ENCODE peak calls at places on chromosomes 13 and 19, in four cellular contexts. A, K, V and C are unnamed samples.

GRCh38 chr19:52492201-52492960 is 35.1 kb upstream of the ZNF808 start:
- DNase-seq in A (peak; percentile 82), K (no peak), V (no peak), C (peak; percentile 45)

GRCh38 chr13:99655351-99656091 is 154.2 kb downstream of the TM9SF2 start:
- DNase-seq in A (no peak), K (no peak), V (no peak), C (no peak)

GRCh38 chr13:59274958-59275727 is 888.6 kb downstream of the DIAPH3 start:
- DNase-seq in A (no peak), K (no peak), V (no peak), C (no peak)

GRCh38 chr13:97226788-97227627 is 4.9 kb downstream of the MBNL2 start:
- DNase-seq in A (no peak), K (peak; percentile 16), V (no peak), C (no peak)

GRCh38 chr19:48963371-48964204 is 1.5 kb upstream of the FTL start:
- DNase-seq in A (peak; percentile 55), K (no peak), V (no peak), C (peak; percentile 83)

GRCh38 chr13:110650436-110650835 is 35.1 kb downstream of the NAXD start:
- DNase-seq in A (no peak), K (no peak), V (no peak), C (no peak)

GRCh38 chr13:48533986-48534600 is 1.2 kb upstream of the RCBTB2 start:
- DNase-seq in A (no peak), K (no peak), V (no peak), C (no peak)

GRCh38 chr13:79711631-79712030 is 230.7 kb downstream of the NDFIP2 start:
- DNase-seq in A (no peak), K (no peak), V (no peak), C (no peak)

GRCh38 chr19:33496496-33496895 is 25.1 kb downstream of the PEPD start:
- DNase-seq in A (no peak), K (no peak), V (no peak), C (peak; percentile 22)

GRCh38 chr19:14375055-14375581 is 6.1 kb upstream of the ADGRE5 start:
- DNase-seq in A (no peak), K (peak; percentile 86), V (no peak), C (peak; percentile 81)

GRCh38 chr19:52307275-52307674 is 10.3 kb downstream of the ZNF480 start:
- DNase-seq in A (no peak), K (no peak), V (no peak), C (no peak)

GRCh38 chr13:63048648-63049047 is 1633.0 kb upstream of the PCDH20 start:
- DNase-seq in A (no peak), K (no peak), V (no peak), C (no peak)

GRCh38 chr13:70723732-70724131 is 615.5 kb upstream of the KLHL1 start:
- DNase-seq in A (peak; percentile 8), K (no peak), V (no peak), C (no peak)

GRCh38 chr19:34808566-34808965 is 35.6 kb upstream of the ZNF599 start:
- DNase-seq in A (no peak), K (no peak), V (peak; percentile 20), C (no peak)

GRCh38 chr19:33261511-33262192 is 36.0 kb upstream of the SLC7A10 start:
- DNase-seq in A (no peak), K (no peak), V (no peak), C (no peak)

GRCh38 chr19:45508931-45509691 is 1.8 kb downstream of the VASP start:
- DNase-seq in A (peak; percentile 76), K (no peak), V (no peak), C (peak; percentile 84)

GRCh38 chr19:47891923-47892666 is 6.0 kb upstream of the SULT2A1 start:
- DNase-seq in A (peak; percentile 81), K (no peak), V (no peak), C (no peak)

GRCh38 chr19:42285546-42285945 is 16.4 kb upstream of the PRR19 start:
- DNase-seq in A (no peak), K (no peak), V (no peak), C (no peak)

GRCh38 chr19:56253737-56254136 is 18.8 kb upstream of the EDDM13 start:
- DNase-seq in A (peak; percentile 26), K (no peak), V (peak; percentile 20), C (no peak)

GRCh38 chr13:29743229-29743786 is 107.1 kb downstream of the UBL3 start:
- DNase-seq in A (no peak), K (no peak), V (peak; percentile 43), C (no peak)

GRCh38 chr19:14048439-14049153 is 13.3 kb downstream of the PALM3 start:
- DNase-seq in A (peak; percentile 45), K (peak; percentile 53), V (no peak), C (peak; percentile 72)

GRCh38 chr13:103187621-103188020 is 121.4 kb upstream of the SLC10A2 start:
- DNase-seq in A (peak; percentile 88), K (no peak), V (no peak), C (no peak)

GRCh38 chr19:54164369-54165068 is 5.0 kb upstream of the LENG1 start:
- DNase-seq in A (peak; percentile 70), K (no peak), V (no peak), C (peak; percentile 76)

GRCh38 chr13:26695891-26696311 is 64.7 kb downstream of the GPR12 start:
- DNase-seq in A (no peak), K (no peak), V (no peak), C (no peak)

GRCh38 chr13:29619995-29620394 is 24.5 kb upstream of the SLC7A1 start:
- DNase-seq in A (no peak), K (no peak), V (no peak), C (no peak)

GRCh38 chr13:94239135-94239534 is 240.3 kb downstream of the DCT start:
- DNase-seq in A (no peak), K (no peak), V (peak; percentile 11), C (no peak)

GRCh38 chr19:41265376-41266153 is 1.4 kb downstream of the HNRNPUL1 start:
- DNase-seq in A (peak; percentile 43), K (no peak), V (no peak), C (no peak)

GRCh38 chr13:30735025-30735967 is at the start of gene ALOX5AP:
- DNase-seq in A (no peak), K (peak; percentile 22), V (no peak), C (no peak)

GRCh38 chr13:21033866-21034601 is 27.4 kb downstream of the LATS2 start:
- DNase-seq in A (no peak), K (no peak), V (no peak), C (no peak)

GRCh38 chr13:26476111-26476743 is 81.3 kb upstream of the WASF3 start:
- DNase-seq in A (no peak), K (no peak), V (no peak), C (no peak)

GRCh38 chr13:52845766-52846566 is 2.5 kb downstream of the PCDH8 start:
- DNase-seq in A (peak; percentile 36), K (no peak), V (no peak), C (peak; percentile 47)
- TF ChIP-seq CTCF in A (peak; percentile 31), K (no peak), V (peak; percentile 22), C (no peak)

GRCh38 chr13:51175639-51176038 is 46.6 kb upstream of the FAM124A start:
- DNase-seq in A (no peak), K (no peak), V (no peak), C (no peak)
- H3K27ac ChIP-seq in A (no peak overlapping the region), K (no peak overlapping the region), V (no peak overlapping the region), C (no peak overlapping the region)

GRCh38 chr13:32961724-32962123 is 54.5 kb upstream of the KL start:
- DNase-seq in A (no peak), K (no peak), V (no peak), C (no peak)
- TF ChIP-seq CTCF in A (no peak), K (no peak), V (no peak), C (no peak)

DNA sequence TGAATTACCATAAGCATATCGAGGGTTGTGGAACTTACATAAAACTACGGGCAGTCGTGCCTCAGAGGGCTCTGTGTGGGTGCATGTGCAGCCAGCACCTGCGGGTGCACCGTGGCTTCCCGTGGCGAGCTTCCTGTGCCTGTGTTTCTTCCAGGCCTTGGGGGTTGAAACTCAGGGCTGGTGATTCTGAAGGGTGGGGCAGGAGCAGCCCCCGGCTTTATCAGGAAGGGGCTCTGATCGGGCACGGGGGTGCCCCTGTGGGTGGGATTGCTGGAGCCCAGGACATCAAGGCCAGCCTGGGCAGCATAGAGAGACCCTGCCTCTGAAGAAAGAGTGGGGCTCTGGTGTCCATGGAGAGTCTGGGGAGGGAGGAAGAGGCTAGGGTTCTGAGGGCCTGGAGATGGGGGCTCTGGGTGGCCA is 11.1 kb downstream of the ATP4B start:
- DNase-seq in A (no peak), K (no peak), V (no peak), C (peak; percentile 38)
- H3K27ac ChIP-seq in A (no peak overlapping the region), K (no peak overlapping the region), V (no peak overlapping the region), C (no peak overlapping the region)

DNA sequence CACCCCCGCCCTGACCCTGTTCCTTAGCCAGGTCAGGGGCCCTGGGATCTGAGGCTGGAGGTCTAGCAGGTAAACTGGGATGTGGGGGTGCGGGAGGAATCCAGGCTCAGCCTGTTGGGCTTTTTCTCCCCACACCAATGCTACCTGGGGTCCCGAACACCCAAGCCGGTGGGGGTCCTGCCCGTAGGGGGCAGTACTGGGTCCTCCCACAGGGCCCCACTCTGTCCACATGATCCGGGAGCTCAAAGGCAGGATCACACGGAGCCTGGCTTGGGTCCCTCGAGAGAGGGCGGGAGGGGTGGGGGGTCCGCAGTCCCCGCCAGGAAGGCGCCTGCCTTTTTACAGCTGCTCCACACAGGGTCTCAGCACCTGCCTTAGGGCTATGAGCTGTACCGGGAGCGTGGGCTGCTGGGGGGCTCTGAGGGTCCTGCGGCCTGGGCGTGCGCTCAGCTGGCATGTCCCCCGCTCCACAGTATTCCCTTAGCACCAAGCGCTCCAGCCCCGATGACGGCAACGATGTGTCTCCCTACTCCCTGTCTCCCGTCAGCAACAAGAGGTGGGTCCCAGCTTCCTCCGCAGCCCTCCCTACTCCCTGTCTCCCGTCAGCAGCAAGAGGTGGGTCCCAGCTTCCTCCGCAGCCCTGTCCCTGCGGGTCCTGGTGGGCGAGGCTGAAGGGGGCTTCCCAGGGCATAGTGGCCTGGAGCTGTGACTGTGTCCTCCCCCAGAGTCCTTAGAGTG is 12.3 kb upstream of the TEKTIP1 start:
- DNase-seq in A (no peak), K (no peak), V (no peak), C (no peak)
- TF ChIP-seq CTCF in A (peak; percentile 7), K (no peak), V (peak; percentile 32), C (peak; percentile 9)

GRCh38 chr19:16591803-16592556 is 19.8 kb upstream of the SLC35E1 start:
- DNase-seq in A (no peak), K (no peak), V (no peak), C (no peak)

GRCh38 chr19:16588089-16588823 is 16.0 kb upstream of the SLC35E1 start:
- DNase-seq in A (peak; percentile 55), K (peak; percentile 68), V (no peak), C (no peak)

GRCh38 chr19:16588824-16589577 is 16.8 kb upstream of the SLC35E1 start:
- DNase-seq in A (no peak), K (no peak), V (no peak), C (no peak)

GRCh38 chr19:16590876-16591802 is 18.9 kb upstream of the SLC35E1 start:
- DNase-seq in A (no peak), K (no peak), V (no peak), C (no peak)

GRCh38 chr19:16589917-16590316 is 17.7 kb upstream of the SLC35E1 start:
- DNase-seq in A (no peak), K (no peak), V (no peak), C (no peak)
- H3K27ac ChIP-seq in A (peak overlapping the region; percentile 79), K (no peak overlapping the region), V (no peak overlapping the region), C (no peak overlapping the region)